ENCODE peak calls at places on chromosomes 2 and 18, in seven cellular contexts. R is stomach, N is endothelial cell of umbilical vein, P is SK-N-SH, Y is spleen, T is endodermal cell, C is Panc1. F is an unnamed sample.

GRCh38 chr2:12326449-12327190 is 390.1 kb upstream of the TRIB2 start:
- DNase-seq in R (no peak), P (no peak), C (no peak), T (peak; percentile 79), Y (no peak), N (no peak), F (no peak)

GRCh38 chr2:20438334-20439192 is 8.3 kb upstream of the RHOB start:
- DNase-seq in Y (peak; percentile 36), N (peak; percentile 66), C (peak; percentile 91), T (no peak), R (no peak), P (no peak), F (no peak)

GRCh38 chr2:8138525-8138922 is 543.3 kb upstream of the ID2 start:
- DNase-seq in Y (no peak), P (no peak), C (no peak), T (no peak), N (no peak), R (no peak), F (no peak)

GRCh38 chr18:78986018-78986481 is 6.4 kb downstream of the SALL3 start:
- DNase-seq in C (peak; percentile 20), T (peak; percentile 79), R (no peak), Y (no peak), P (peak; percentile 58), N (peak; percentile 8), F (peak; percentile 57)

GRCh38 chr2:61177727-61178549 is 15.9 kb downstream of the C2orf74 start:
- DNase-seq in R (peak; percentile 28), Y (peak; percentile 89), P (no peak), N (peak; percentile 36), T (peak; percentile 78), C (no peak), F (peak; percentile 31)

GRCh38 chr2:173355866-173356508 is 1.3 kb downstream of the CDCA7 start:
- DNase-seq in P (no peak), N (peak; percentile 36), Y (no peak), T (peak; percentile 51), C (no peak), R (no peak), F (peak; percentile 18)

GRCh38 chr2:8882094-8882493 is 44.7 kb upstream of the KIDINS220 start:
- DNase-seq in N (no peak), R (no peak), Y (no peak), T (peak; percentile 91), P (peak; percentile 51), C (no peak), F (no peak)

GRCh38 chr2:159595410-159596046 is 20.8 kb downstream of the BAZ2B start:
- DNase-seq in C (no peak), P (no peak), Y (no peak), R (no peak), T (no peak), N (no peak), F (no peak)

GRCh38 chr2:217636578-217637267 is 366.1 kb downstream of the TNS1 start:
- DNase-seq in Y (no peak), C (no peak), N (no peak), R (no peak), P (no peak), T (no peak), F (no peak)

GRCh38 chr2:144489315-144489920 is 30.5 kb downstream of the ZEB2 start:
- DNase-seq in R (no peak), N (no peak), P (no peak), Y (no peak), C (no peak), T (no peak), F (no peak)

GRCh38 chr2:26616032-26616863 is 24.9 kb downstream of the CIB4 start:
- DNase-seq in P (peak; percentile 33), T (no peak), N (no peak), C (no peak), Y (peak; percentile 58), R (no peak), F (no peak)

GRCh38 chr2:12501469-12502147 is 215.1 kb upstream of the TRIB2 start:
- DNase-seq in P (no peak), R (no peak), T (no peak), N (peak; percentile 39), Y (peak; percentile 85), C (no peak), F (no peak)

GRCh38 chr2:200479617-200480292 is 30.1 kb downstream of the KCTD18 start:
- DNase-seq in C (peak; percentile 24), T (no peak), R (no peak), P (no peak), N (no peak), Y (no peak), F (peak; percentile 51)

GRCh38 chr2:236170678-236171212 is 2.6 kb upstream of the GBX2 start:
- DNase-seq in P (peak; percentile 22), C (no peak), R (no peak), Y (no peak), T (no peak), N (no peak), F (no peak)

GRCh38 chr2:200741468-200742202 is 70.1 kb upstream of the BZW1 start:
- DNase-seq in R (peak; percentile 65), T (peak; percentile 80), C (no peak), N (no peak), Y (no peak), P (no peak), F (peak; percentile 63)

GRCh38 chr2:85987266-85988178 is 98.7 kb upstream of the ST3GAL5 start:
- DNase-seq in N (no peak), Y (no peak), R (no peak), C (no peak), P (no peak), T (no peak), F (no peak)

GRCh38 chr2:98348066-98348561 is 1.9 kb downstream of the CNGA3 start:
- DNase-seq in N (no peak), R (no peak), P (peak; percentile 28), Y (no peak), C (no peak), T (peak; percentile 80), F (no peak)

GRCh38 chr2:149094217-149095015 is 55.9 kb downstream of the LYPD6B start:
- DNase-seq in Y (no peak), P (no peak), C (no peak), R (no peak), T (no peak), N (no peak), F (no peak)

GRCh38 chr2:147714582-147714981 is 130.2 kb upstream of the ACVR2A start:
- DNase-seq in N (no peak), Y (no peak), R (no peak), T (no peak), P (no peak), C (no peak), F (no peak)

GRCh38 chr2:208722737-208723136 is 316.1 kb downstream of the PTH2R start:
- DNase-seq in P (no peak), T (no peak), N (no peak), R (no peak), Y (no peak), C (no peak), F (no peak)

GRCh38 chr2:17470855-17471641 is 47.2 kb downstream of the RAD51AP2 start:
- DNase-seq in N (peak; percentile 6), R (no peak), P (peak; percentile 5), Y (no peak), C (peak; percentile 17), T (peak; percentile 65), F (no peak)

GRCh38 chr2:39640681-39641080 is 25.0 kb upstream of the TMEM178A start:
- DNase-seq in T (no peak), Y (no peak), P (no peak), C (no peak), N (no peak), R (no peak), F (no peak)

GRCh38 chr2:98761267-98761781 is 30.4 kb upstream of the MGAT4A start:
- DNase-seq in R (no peak), C (no peak), T (no peak), N (peak; percentile 32), Y (peak; percentile 74), P (no peak), F (peak; percentile 57)

GRCh38 chr2:213991454-213992108 is 419.3 kb upstream of the VWC2L start:
- DNase-seq in P (no peak), C (no peak), N (no peak), T (no peak), Y (no peak), R (no peak), F (no peak)

GRCh38 chr2:191637182-191638078 is 40.5 kb upstream of the NABP1 start:
- DNase-seq in P (no peak), T (no peak), Y (no peak), N (peak; percentile 66), C (peak; percentile 87), R (no peak), F (no peak)

GRCh38 chr2:96203130-96204028 is 5.2 kb downstream of the STARD7 start:
- DNase-seq in R (no peak), N (peak; percentile 30), C (no peak), Y (no peak), P (no peak), T (no peak), F (no peak)
- H3K4me1 ChIP-seq in R (peaks cover 93% of the 10 kb centered on the region), N (peaks cover 29% of the 10 kb centered on the region), C (peaks cover 38% of the 10 kb centered on the region), Y (peaks cover 91% of the 10 kb centered on the region), P (peaks cover 19% of the 10 kb centered on the region), T (peaks cover 8% of the 10 kb centered on the region), F (peaks cover 8% of the 10 kb centered on the region)

DNA sequence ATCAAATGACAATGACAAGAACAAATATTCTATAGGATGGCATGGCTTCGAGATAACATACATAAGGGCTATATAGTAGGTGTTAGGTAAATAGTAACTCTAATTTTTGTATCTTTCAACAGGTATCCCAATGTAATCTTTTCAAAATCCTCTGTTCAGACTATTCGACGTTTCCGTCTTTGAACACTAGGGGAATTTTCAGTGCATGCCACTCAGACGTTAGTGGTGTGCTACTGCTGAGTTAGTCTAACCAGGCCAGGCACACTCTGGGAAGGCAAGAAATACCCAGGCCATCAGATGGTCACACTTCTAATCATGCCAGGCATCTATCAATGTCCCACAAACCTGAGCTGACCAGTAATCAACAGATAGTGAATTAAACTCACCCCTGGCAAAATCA is 14.6 kb upstream of the CREG2 start:
- DNase-seq in R (no peak), C (no peak), N (no peak), P (no peak), T (no peak), Y (no peak), F (no peak)
- TF ChIP-seq CTCF in R (no peak), C (peak; percentile 49), N (no peak), P (peak; percentile 20), T (peak; percentile 53), Y (no peak), F (no peak)

DNA sequence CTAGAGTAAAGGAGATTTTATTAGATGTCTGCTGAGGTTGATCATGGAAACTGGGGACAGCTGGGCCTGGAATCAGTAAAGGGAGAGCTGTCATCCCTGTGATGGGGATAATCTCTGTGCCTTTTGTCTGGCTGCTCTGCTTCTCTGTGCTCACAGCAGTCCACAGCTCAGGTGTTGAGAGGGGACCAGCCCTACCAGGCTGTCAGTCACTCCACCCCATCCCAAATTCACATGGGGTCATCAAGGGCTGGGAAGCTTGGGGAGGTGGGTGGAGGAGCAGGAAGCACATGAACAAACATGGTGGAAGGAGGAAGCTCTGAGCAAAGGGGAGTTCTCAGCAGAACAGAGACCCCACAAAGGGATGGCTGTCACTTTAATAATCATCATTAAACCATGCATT is 13.7 kb upstream of the LRRFIP1 start:
- DNase-seq in Y (no peak), P (no peak), T (peak; percentile 82), R (no peak), C (no peak), N (no peak), F (no peak)
- H3K4me1 ChIP-seq in Y (peaks cover 33% of the 10 kb centered on the region), P (peaks cover 41% of the 10 kb centered on the region), T (peaks cover 20% of the 10 kb centered on the region), R (peaks cover 35% of the 10 kb centered on the region), C (no peaks in the 10 kb centered on the region), N (peaks cover 54% of the 10 kb centered on the region), F (no peaks in the 10 kb centered on the region)

DNA sequence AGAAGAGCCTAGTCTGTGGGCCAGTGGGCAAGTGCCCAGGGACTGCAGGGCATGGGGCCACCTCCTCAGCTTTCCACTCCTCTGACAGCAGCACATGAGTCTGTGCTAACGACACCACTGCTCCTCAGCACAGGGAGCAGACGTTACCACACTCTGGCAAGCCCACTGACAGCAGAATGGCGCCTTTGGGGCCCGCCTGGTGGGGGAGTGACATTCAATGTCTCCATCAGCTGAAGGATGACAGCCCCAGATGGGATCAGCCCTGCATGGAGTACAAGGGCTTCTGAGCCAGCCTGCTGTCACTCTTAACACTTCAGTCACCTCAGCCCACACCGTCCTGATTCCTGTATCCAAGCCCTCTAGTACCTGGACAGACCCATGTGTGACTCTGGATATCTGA is 149.4 kb upstream of the SMAD2 start:
- DNase-seq in P (no peak), R (no peak), T (no peak), C (no peak), Y (peak; percentile 27), N (no peak), F (no peak)
- TF ChIP-seq CTCF in P (no peak), R (no peak), T (no peak), C (no peak), Y (no peak), N (no peak), F (no peak)